ENCODE peak calls at places on chromosomes 1 and 21, in seven cellular contexts. U is epithelial cell of esophagus, S is neural progenitor cell, B is coronary artery, K is GM06990, A is brain microvascular endothelial cell, O is fibroblast of villous mesenchyme. C is an unnamed sample.

GRCh38 chr21:28871388-28872015 is 121.2 kb downstream of the LTN1 start:
- DNase-seq in B (no peak), S (no peak), A (peak; percentile 12), K (no peak), O (peak; percentile 12), U (peak; percentile 42), C (no peak)

GRCh38 chr1:156747737-156748669 is 3.5 kb downstream of the HDGF start:
- DNase-seq in K (no peak), S (peak; percentile 33), A (no peak), O (no peak), B (peak; percentile 75), U (peak; percentile 36), C (peak; percentile 43)

GRCh38 chr1:150513275-150513885 is 2.2 kb upstream of the FALEC start:
- DNase-seq in B (no peak), S (no peak), O (peak; percentile 83), K (no peak), A (no peak), U (peak; percentile 67), C (peak; percentile 71)

GRCh38 chr1:166705376-166706289 is 133.6 kb upstream of the POGK start:
- DNase-seq in B (no peak), U (no peak), S (no peak), O (no peak), A (no peak), K (no peak), C (no peak)

GRCh38 chr1:19861034-19861433 is 21.2 kb upstream of the OTUD3 start:
- DNase-seq in K (no peak), B (no peak), A (peak; percentile 18), O (peak; percentile 67), U (peak; percentile 26), S (no peak), C (peak; percentile 72)

GRCh38 chr21:44019568-44019958 is 7.5 kb downstream of the TRAPPC10 start:
- DNase-seq in U (no peak), O (no peak), S (no peak), A (no peak), K (no peak), B (no peak), C (no peak)

GRCh38 chr21:31557956-31558838 is 101.3 kb upstream of the SOD1 start:
- DNase-seq in B (no peak), K (peak; percentile 22), O (no peak), S (peak; percentile 71), U (peak; percentile 29), A (peak; percentile 7), C (no peak)

GRCh38 chr21:37863842-37864241 is 52.4 kb downstream of the KCNJ6 start:
- DNase-seq in K (no peak), S (no peak), O (peak; percentile 71), U (no peak), A (peak; percentile 92), B (no peak), C (no peak)

GRCh38 chr1:62433861-62434611 is 2.8 kb upstream of the USP1 start:
- DNase-seq in A (no peak), O (no peak), K (no peak), U (no peak), B (no peak), S (no peak), C (no peak)

GRCh38 chr21:17726047-17726446 is 93.1 kb downstream of the C21orf91 start:
- DNase-seq in K (no peak), S (peak; percentile 5), A (no peak), B (no peak), O (no peak), U (peak; percentile 31), C (peak; percentile 5)

GRCh38 chr1:75643460-75643859 is 32.5 kb upstream of the SLC44A5 start:
- DNase-seq in A (no peak), K (no peak), S (no peak), B (no peak), O (no peak), U (no peak), C (no peak)

GRCh38 chr1:222653178-222653827 is 35.4 kb downstream of the MIA3 start:
- DNase-seq in S (no peak), O (no peak), U (no peak), B (no peak), K (peak; percentile 48), A (no peak), C (no peak)

GRCh38 chr1:180926164-180926981 is 13.7 kb downstream of the KIAA1614 start:
- DNase-seq in U (no peak), S (peak; percentile 79), K (peak; percentile 49), A (no peak), B (no peak), O (peak; percentile 57), C (peak; percentile 34)

GRCh38 chr1:176595217-176595616 is 132.2 kb downstream of the PAPPA2 start:
- DNase-seq in K (no peak), A (no peak), B (no peak), O (no peak), U (no peak), S (no peak), C (no peak)

GRCh38 chr1:77282866-77283539 is 1.2 kb downstream of the AK5 start:
- DNase-seq in B (no peak), U (no peak), A (no peak), K (no peak), O (no peak), S (peak; percentile 46), C (no peak)

GRCh38 chr1:79283451-79283850 is 276.9 kb upstream of the ADGRL4 start:
- DNase-seq in S (no peak), O (no peak), B (no peak), K (no peak), A (no peak), U (peak; percentile 12), C (no peak)

GRCh38 chr1:204842892-204843291 is 27.8 kb upstream of the NFASC start:
- DNase-seq in A (no peak), S (no peak), U (no peak), O (no peak), B (no peak), K (no peak), C (peak; percentile 38)

GRCh38 chr1:45230537-45230936 is 24.1 kb upstream of the ZSWIM5 start:
- DNase-seq in U (peak; percentile 40), O (no peak), A (no peak), K (no peak), S (no peak), B (no peak), C (no peak)
- TF ChIP-seq CTCF in U (peak; percentile 63), O (no peak), A (peak; percentile 9), K (peak; percentile 21), S (peak; percentile 5), B (no peak), C (no peak)

GRCh38 chr1:246726881-246727280 is 2.7 kb downstream of the SCCPDH start:
- DNase-seq in U (no peak), B (no peak), A (no peak), S (no peak), O (no peak), K (no peak), C (no peak)
- H3K4me3 ChIP-seq in U (no peak overlapping the region), B (no peak overlapping the region), A (no peak overlapping the region), S (no peak overlapping the region), O (no peak overlapping the region), K (no peak overlapping the region), C (no peak overlapping the region)

DNA sequence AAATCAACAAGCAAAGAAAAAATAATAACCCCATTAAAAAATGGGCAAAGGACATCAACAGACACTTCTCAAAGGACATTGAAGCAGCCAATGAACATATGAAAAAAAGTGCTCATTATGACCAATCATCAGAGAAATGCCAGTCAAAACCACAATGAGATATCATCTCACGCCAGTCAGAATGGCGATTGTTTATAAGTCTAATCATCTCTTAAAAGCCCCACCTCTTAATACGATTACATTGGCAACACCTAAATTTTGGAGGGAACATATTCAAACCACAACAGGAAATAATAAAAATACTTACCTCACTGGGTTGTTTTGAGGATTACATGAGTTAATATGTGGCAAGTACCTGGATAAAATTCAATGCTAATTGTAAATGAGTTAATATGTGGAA is 57.1 kb upstream of the PLPPR4 start:
- DNase-seq in A (no peak), B (no peak), U (no peak), O (no peak), K (no peak), S (no peak), C (no peak)
- TF ChIP-seq CTCF in A (no peak), B (no peak), U (no peak), O (no peak), K (no peak), S (no peak), C (no peak)

DNA sequence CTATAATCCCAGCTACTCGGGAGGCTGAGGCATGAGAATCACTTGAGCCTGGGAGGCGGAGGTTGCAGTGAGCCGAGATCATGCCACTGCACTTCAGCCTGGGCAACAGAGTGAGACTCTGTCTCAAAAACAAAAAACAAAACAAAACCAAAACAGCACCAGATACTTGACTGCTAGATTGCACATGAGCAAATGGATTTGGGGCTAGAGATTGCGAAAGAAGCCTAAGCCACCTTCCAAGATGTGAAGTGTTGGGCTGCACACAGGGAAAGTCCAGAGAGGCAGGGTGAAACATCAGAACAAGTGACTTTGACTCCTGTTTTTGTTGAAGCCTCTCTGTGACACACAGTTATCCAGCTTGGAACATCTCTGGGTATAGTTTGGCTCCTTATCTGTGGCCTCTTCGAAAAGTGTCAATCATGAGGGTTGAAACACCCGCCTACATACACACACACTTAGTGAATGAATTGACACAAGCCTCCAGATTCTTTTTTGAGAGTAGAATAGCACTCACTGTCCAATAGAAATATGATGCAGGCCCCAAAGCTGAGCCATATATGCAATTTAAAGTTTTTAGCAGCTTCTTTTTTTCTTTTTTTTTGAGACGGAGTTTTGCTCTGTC is 34.2 kb upstream of the GPR137B start:
- DNase-seq in B (no peak), K (no peak), O (peak; percentile 44), U (peak; percentile 33), S (no peak), A (no peak), C (peak; percentile 25)
- H3K4me3 ChIP-seq in B (no peak overlapping the region), K (no peak overlapping the region), O (no peak overlapping the region), U (no peak overlapping the region), S (no peak overlapping the region), A (no peak overlapping the region), C (no peak overlapping the region)

DNA sequence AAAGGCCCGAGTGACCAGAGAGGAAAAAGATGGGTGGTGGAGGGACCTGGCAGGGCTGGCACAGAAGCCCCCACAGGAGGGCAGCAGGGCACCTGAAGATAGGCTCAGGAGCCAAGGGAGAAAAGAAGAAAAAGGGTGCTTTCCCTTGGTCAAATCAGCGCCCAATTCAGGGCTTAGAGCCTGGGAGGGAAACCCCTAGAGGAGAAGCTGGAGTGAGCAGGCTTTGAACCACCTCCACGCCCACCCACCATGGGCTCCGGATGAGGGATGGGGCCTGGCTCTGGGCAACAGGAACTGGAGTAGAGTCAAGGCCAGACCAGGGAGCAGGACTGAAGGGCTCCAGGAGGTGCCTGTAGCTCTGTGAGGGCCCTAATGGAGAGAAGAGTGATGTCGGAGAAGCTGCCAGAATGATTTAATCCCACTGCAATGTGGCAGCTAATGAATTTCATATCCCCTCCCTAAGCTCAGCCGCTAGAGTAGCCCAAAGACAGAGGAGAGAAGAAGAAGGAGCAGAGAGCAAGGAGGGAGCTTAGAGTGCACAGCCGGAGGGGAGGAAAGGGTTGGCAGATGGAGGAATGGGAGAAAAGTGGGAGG is 12.0 kb upstream of the PRELP start:
- DNase-seq in O (no peak), U (no peak), S (no peak), B (peak; percentile 74), A (no peak), K (no peak), C (peak; percentile 83)
- TF ChIP-seq CTCF in O (no peak), U (no peak), S (peak; percentile 8), B (no peak), A (peak; percentile 17), K (peak; percentile 25), C (peak; percentile 14)